ENCODE peak calls at places on chromosomes 1 and 21, in five cellular contexts. V is H9; Z is AG04449; M is GM06990; L is CD8-positive, alpha-beta T cell. O is an unnamed sample.

GRCh38 chr21:23016617-23017016 is 2018.4 kb downstream of the NCAM2 start:
- DNase-seq in V (peak), Z (no peak), M (no peak), L (no peak), O (no peak)

GRCh38 chr1:165879946-165880345 is 52.5 kb downstream of the UCK2 start:
- DNase-seq in V (no peak), Z (no peak), M (no peak), L (no peak), O (no peak)

GRCh38 chr1:157697781-157698569 is 2.6 kb downstream of the FCRL3 start:
- DNase-seq in V (no peak), Z (no peak), M (no peak), L (no peak), O (no peak)

GRCh38 chr21:42630626-42631025 is 22.8 kb upstream of the PDE9A start:
- DNase-seq in V (no peak), Z (no peak), M (no peak), L (no peak), O (no peak)

GRCh38 chr1:9589144-9589718 is 520 bp downstream of the TMEM201 start:
- DNase-seq in V (no peak), Z (no peak), M (peak), L (peak), O (no peak)

GRCh38 chr1:36285450-36286101 is 20.6 kb upstream of the SH3D21 start:
- DNase-seq in V (peak), Z (peak), M (no peak), L (peak), O (no peak)

GRCh38 chr1:195714248-195714647 is 894.0 kb downstream of the KCNT2 start:
- DNase-seq in V (no peak), Z (peak), M (no peak), L (no peak), O (no peak)

GRCh38 chr21:35352066-35352770 is 303.1 kb upstream of the RUNX1 start:
- DNase-seq in V (no peak), Z (peak), M (no peak), L (no peak), O (no peak)

GRCh38 chr1:227357229-227358078 is 39.2 kb upstream of the CDC42BPA start:
- DNase-seq in V (peak), Z (no peak), M (no peak), L (no peak), O (peak)

GRCh38 chr1:86906419-86906818 is 7.5 kb downstream of the SELENOF start:
- DNase-seq in V (no peak), Z (no peak), M (no peak), L (no peak), O (no peak)

GRCh38 chr1:152392909-152393308 is 21.2 kb downstream of the CRNN start:
- DNase-seq in V (no peak), Z (no peak), M (no peak), L (no peak), O (no peak)

GRCh38 chr1:44798481-44799365 is 1.5 kb upstream of the PLK3 start:
- DNase-seq in V (no peak), Z (no peak), M (no peak), L (no peak), O (no peak)

GRCh38 chr1:110533230-110533629 is 14.3 kb upstream of the KCNA10 start:
- DNase-seq in V (no peak), Z (no peak), M (no peak), L (no peak), O (no peak)

GRCh38 chr1:111217183-111217910 is 10.2 kb upstream of the CHI3L2 start:
- DNase-seq in V (no peak), Z (no peak), M (peak), L (no peak), O (no peak)

GRCh38 chr1:202150187-202150586 is 5.7 kb upstream of the ARL8A start:
- DNase-seq in V (no peak), Z (no peak), M (no peak), L (no peak), O (no peak)

GRCh38 chr1:79974659-79975058 is 968.1 kb upstream of the ADGRL4 start:
- DNase-seq in V (peak), Z (no peak), M (no peak), L (no peak), O (no peak)

GRCh38 chr1:96703186-96703585 is 18.4 kb upstream of the PTBP2 start:
- DNase-seq in V (no peak), Z (no peak), M (no peak), L (no peak), O (no peak)

DNA sequence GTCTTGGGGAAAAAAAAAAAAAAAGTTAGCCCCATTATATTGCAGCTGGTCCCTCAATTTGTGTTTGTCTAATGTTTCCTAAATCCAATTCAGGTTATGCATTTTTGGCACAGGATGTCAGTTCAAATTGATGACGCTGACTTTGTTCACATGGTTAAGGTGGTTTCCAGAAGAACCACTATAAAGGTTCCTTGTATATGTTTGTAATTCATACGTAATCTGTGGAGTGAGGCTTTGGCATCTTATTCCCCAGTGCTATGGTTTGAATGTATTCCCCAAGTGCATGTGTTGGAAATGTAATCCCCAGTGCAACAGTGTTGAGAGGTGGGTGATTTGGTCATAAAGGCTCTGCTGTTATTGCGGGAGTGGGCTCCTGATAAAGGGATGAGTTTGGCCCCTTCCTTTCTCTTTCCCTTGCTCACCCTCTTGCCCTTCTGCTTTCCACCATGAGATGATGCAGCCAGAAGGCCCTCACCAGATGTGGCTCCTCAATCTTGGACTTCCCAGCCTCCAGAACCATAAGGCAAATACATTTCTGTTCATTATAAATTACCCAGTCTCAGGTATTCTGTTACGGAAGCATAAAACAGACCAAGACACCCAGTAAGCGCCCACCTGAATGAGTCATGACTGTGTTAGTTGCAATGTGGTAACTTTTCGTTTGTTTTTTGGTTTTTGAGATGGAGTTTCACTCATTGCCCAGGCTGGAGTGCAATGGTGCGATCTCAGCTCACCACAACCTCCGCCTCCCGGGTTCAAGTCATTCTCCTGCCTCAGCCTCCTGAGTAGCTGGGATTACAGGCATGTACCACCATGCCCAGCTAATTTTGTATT is 19.5 kb upstream of the HLCS start:
- DNase-seq in V (no peak), Z (no peak), M (no peak), L (peak), O (no peak)
- TF ChIP-seq CTCF in V (no peak), Z (no peak), M (no peak), L (no peak), O (no peak)

GRCh38 chr1:15583016-15583706 is 1.7 kb downstream of the AGMAT start:
- DNase-seq in V (no peak), Z (no peak), M (no peak), L (no peak), O (no peak)

GRCh38 chr1:15579683-15580047 is 5.2 kb downstream of the AGMAT start:
- DNase-seq in V (no peak), Z (no peak), M (no peak), L (no peak), O (no peak)

GRCh38 chr1:15578921-15579682 is 5.7 kb downstream of the AGMAT start:
- DNase-seq in V (no peak), Z (no peak), M (peak), L (peak), O (no peak)

DNA sequence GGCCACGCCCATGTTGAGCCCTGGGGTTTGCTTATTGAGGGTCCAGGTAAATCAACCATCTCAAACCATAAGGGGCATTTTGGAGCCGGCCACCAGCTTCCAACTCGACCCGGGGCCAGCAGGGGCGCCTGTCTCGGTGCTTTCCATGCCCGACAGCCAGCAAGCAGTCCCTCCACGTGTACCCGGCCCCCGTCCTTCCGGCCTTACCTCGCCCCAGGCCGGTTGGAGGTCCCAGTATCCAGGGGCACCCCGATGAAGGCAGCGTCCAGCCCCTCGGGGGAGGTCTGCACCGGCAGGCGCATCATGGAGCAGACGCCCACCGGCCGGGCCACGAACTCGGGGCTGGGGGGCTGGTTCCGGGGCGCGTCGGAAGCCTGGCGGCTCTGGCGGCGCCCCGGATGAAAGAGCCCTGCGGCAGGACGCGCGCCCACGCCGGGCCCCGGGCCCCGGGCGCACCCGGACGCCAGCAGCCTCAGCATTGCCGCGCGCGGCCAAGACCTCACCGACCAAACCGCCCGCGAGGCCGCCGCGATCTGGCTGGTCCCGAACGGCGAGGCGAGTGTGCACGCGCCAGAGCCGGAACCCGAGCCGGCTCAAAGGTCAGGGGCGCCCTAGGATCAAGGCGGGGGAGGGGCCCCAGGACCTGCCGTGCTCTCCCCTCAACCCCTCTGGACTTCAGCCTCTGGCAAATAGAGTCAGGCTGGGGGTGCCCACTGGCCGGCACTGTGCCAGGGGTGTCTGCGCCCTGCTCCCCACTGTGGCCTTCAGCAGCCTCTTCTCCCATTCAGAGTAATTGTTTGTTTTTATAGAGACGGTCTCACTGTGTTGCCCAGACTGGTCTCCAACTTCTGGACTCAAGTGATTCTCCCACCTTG is at the start of gene AGMAT:
- DNase-seq in V (peak), Z (no peak), M (peak), L (peak), O (no peak)
- TF ChIP-seq CTCF in V (peak), Z (peak), M (peak), L (no peak), O (peak)

DNA sequence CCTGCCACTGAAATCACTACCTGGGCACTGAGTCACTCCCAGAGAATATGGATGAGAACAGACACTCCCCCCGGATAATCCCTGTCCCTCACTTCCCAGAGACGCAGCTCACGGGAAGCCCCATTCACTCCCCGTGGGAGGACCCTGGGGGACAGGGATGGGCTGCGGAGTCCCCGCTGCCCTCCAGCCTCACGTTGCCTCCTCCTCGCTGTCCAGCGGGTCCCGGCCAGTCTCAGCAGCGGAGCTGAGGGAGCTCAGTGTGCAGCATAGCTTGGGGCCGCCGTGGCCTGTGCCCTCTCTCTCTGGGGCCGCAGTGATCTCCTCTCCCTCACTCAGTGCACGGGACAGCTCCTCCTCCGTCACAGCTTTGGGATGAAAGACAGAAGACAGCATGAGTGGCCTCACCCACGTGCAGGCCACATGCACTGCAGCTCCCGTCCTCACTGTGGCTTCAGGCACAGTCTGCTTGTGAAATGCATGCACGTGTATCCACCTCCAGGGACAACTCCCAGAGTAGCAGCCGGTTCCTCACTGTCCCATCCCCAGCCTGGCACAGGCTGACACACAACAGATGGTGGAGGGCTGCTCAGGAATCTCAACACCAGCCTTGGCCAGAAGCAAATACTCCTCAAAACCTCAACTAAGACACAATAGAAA is 7.4 kb downstream of the CFAP410 start:
- DNase-seq in V (no peak), Z (no peak), M (no peak), L (no peak), O (no peak)
- TF ChIP-seq CTCF in V (no peak), Z (no peak), M (no peak), L (no peak), O (no peak)

GRCh38 chr1:183471748-183472487 is 381 bp upstream of the SMG7 start:
- DNase-seq in V (peak), Z (peak), M (peak), L (peak), O (peak)
- TF ChIP-seq CTCF in V (peak), Z (peak), M (no peak), L (no peak), O (peak)

GRCh38 chr1:18954270-18955071 is 2.0 kb downstream of the IFFO2 start:
- DNase-seq in V (no peak), Z (no peak), M (no peak), L (no peak), O (no peak)

GRCh38 chr1:18955116-18955441 is 1.4 kb downstream of the IFFO2 start:
- DNase-seq in V (no peak), Z (no peak), M (no peak), L (no peak), O (no peak)

GRCh38 chr1:18957136-18957521 is 653 bp upstream of the IFFO2 start:
- DNase-seq in V (peak), Z (no peak), M (no peak), L (no peak), O (no peak)

GRCh38 chr1:18956189-18957135 is at the start of gene IFFO2:
- DNase-seq in V (peak), Z (no peak), M (peak), L (peak), O (peak)

DNA sequence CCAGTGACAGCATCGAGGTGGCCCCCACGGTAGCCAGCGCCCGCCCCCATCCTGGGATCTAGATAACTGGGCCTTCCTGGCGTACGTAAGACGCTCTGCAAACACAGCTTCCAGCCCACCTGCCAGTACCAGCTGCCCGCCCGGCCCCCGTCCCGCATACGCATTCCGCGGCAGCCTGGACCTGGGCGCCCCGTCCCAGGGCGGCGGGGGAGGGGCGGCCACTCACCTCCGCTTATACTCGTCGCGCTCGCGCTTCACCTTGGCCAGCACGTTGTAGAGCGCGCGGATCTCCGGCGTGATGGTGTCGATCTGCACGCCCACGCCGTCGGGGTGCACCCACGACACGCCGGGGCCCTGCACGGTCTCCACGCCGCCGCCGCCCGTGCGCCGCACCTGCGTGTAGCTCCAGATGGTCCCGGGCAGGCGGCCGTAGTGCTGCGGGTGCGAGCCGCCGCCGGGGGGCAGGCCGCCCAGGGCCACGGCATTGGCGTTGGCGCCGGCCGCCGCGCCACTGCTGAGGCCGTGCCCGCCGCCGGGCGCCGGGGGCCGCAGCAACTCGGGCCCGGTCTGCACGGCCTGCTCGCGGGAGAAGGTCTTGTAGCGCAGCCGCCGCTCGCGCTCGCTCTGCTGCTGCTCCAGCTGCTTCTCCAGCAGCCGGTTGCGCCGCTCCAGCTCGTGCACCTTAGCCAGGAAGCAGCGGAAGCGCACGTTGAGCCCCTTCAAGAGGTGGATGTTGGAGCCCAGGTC is 861 bp downstream of the IFFO2 start:
- DNase-seq in V (peak), Z (no peak), M (peak), L (peak), O (no peak)
- TF ChIP-seq CTCF in V (no peak), Z (peak), M (no peak), L (no peak), O (no peak)

DNA sequence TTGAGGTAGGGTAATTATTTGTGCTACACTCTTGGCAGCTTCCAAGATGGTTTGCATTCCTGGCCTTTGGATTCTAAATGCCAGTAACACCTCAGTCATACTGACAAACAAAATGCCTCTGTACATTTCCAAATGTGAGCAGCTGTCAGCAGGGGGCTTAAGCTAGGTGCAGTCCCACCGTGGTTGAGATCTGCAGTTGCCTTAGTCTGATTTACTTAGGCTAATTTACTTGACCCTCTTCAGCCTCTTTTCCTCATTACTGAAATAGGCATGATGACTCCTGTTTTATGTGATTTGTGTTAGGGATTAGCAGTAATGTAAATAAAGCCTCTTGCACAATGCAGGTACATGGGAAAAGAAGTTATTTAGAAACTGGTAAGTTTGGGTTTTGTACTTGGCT is 13.5 kb upstream of the SPATA1 start:
- DNase-seq in V (no peak), Z (no peak), M (no peak), L (no peak), O (no peak)
- TF ChIP-seq CTCF in V (no peak), Z (no peak), M (no peak), L (no peak), O (no peak)

GRCh38 chr1:150926094-150926741 is at the start of gene SETDB1:
- DNase-seq in V (peak), Z (peak), M (peak), L (peak), O (peak)
- TF ChIP-seq CTCF in V (no peak), Z (peak), M (peak), L (no peak), O (no peak)

O was measured in osteocyte.